ENCODE peak calls at places on chromosome 20, in six cellular contexts. One of them, this sample, is unnamed.

GRCh38 chr20:54342258-54342782 is 133.1 kb upstream of the DOK5 start:
- DNase-seq in epithelial cell of prostate: no peak
- DNase-seq in Right ventricle myocardium inferior: no peak
- DNase-seq in HepG2: no peak
- DNase-seq in RPMI8226: no peak
- DNase-seq in stimulated activated CD8-positive, alpha-beta memory T cell treated with anti-CD3 and anti-CD28 coated beads, Interleukin-15, amount 100 ng/mL, for 48 hours: no peak
- DNase-seq in this sample: no peak

GRCh38 chr20:32672982-32673727 is 586 bp downstream of the C20orf203 start:
- DNase-seq in epithelial cell of prostate: no peak
- DNase-seq in Right ventricle myocardium inferior: no peak
- DNase-seq in HepG2: no peak
- DNase-seq in RPMI8226: no peak
- DNase-seq in stimulated activated CD8-positive, alpha-beta memory T cell treated with anti-CD3 and anti-CD28 coated beads, Interleukin-15, amount 100 ng/mL, for 48 hours: no peak
- DNase-seq in this sample: peak

GRCh38 chr20:41178904-41179432 is 41.6 kb downstream of the PLCG1 start:
- DNase-seq in epithelial cell of prostate: no peak
- DNase-seq in Right ventricle myocardium inferior: no peak
- DNase-seq in HepG2: no peak
- DNase-seq in RPMI8226: no peak
- DNase-seq in stimulated activated CD8-positive, alpha-beta memory T cell treated with anti-CD3 and anti-CD28 coated beads, Interleukin-15, amount 100 ng/mL, for 48 hours: no peak
- DNase-seq in this sample: no peak

GRCh38 chr20:45445805-45446562 is 23.6 kb upstream of the WFDC2 start:
- DNase-seq in epithelial cell of prostate: no peak
- DNase-seq in Right ventricle myocardium inferior: no peak
- DNase-seq in HepG2: peak
- DNase-seq in RPMI8226: peak
- DNase-seq in stimulated activated CD8-positive, alpha-beta memory T cell treated with anti-CD3 and anti-CD28 coated beads, Interleukin-15, amount 100 ng/mL, for 48 hours: no peak
- DNase-seq in this sample: peak

GRCh38 chr20:52305843-52306242 is 114.3 kb upstream of the ZFP64 start:
- DNase-seq in epithelial cell of prostate: no peak
- DNase-seq in Right ventricle myocardium inferior: no peak
- DNase-seq in HepG2: no peak
- DNase-seq in RPMI8226: no peak
- DNase-seq in stimulated activated CD8-positive, alpha-beta memory T cell treated with anti-CD3 and anti-CD28 coated beads, Interleukin-15, amount 100 ng/mL, for 48 hours: no peak
- DNase-seq in this sample: no peak

GRCh38 chr20:16115891-16116577 is 457.2 kb downstream of the KIF16B start:
- DNase-seq in epithelial cell of prostate: no peak
- DNase-seq in Right ventricle myocardium inferior: no peak
- DNase-seq in HepG2: no peak
- DNase-seq in RPMI8226: no peak
- DNase-seq in stimulated activated CD8-positive, alpha-beta memory T cell treated with anti-CD3 and anti-CD28 coated beads, Interleukin-15, amount 100 ng/mL, for 48 hours: no peak
- DNase-seq in this sample: no peak

GRCh38 chr20:3183896-3184295 is 10.5 kb upstream of the LZTS3 start:
- DNase-seq in epithelial cell of prostate: no peak
- DNase-seq in Right ventricle myocardium inferior: no peak
- DNase-seq in HepG2: no peak
- DNase-seq in RPMI8226: no peak
- DNase-seq in stimulated activated CD8-positive, alpha-beta memory T cell treated with anti-CD3 and anti-CD28 coated beads, Interleukin-15, amount 100 ng/mL, for 48 hours: no peak
- DNase-seq in this sample: no peak

GRCh38 chr20:10501377-10501776 is 66.3 kb downstream of the SLX4IP start:
- DNase-seq in epithelial cell of prostate: no peak
- DNase-seq in Right ventricle myocardium inferior: no peak
- DNase-seq in HepG2: no peak
- DNase-seq in RPMI8226: no peak
- DNase-seq in stimulated activated CD8-positive, alpha-beta memory T cell treated with anti-CD3 and anti-CD28 coated beads, Interleukin-15, amount 100 ng/mL, for 48 hours: no peak
- DNase-seq in this sample: no peak

GRCh38 chr20:10565922-10566897 is 107.6 kb downstream of the JAG1 start:
- DNase-seq in epithelial cell of prostate: no peak
- DNase-seq in Right ventricle myocardium inferior: no peak
- DNase-seq in HepG2: peak
- DNase-seq in RPMI8226: no peak
- DNase-seq in stimulated activated CD8-positive, alpha-beta memory T cell treated with anti-CD3 and anti-CD28 coated beads, Interleukin-15, amount 100 ng/mL, for 48 hours: no peak
- DNase-seq in this sample: no peak

GRCh38 chr20:44912189-44912588 is 2.3 kb downstream of the PABPC1L start:
- DNase-seq in epithelial cell of prostate: no peak
- DNase-seq in Right ventricle myocardium inferior: no peak
- DNase-seq in HepG2: no peak
- DNase-seq in RPMI8226: no peak
- DNase-seq in stimulated activated CD8-positive, alpha-beta memory T cell treated with anti-CD3 and anti-CD28 coated beads, Interleukin-15, amount 100 ng/mL, for 48 hours: no peak
- DNase-seq in this sample: no peak

GRCh38 chr20:33784225-33784624 is 26.9 kb upstream of the CHMP4B start:
- DNase-seq in epithelial cell of prostate: no peak
- DNase-seq in Right ventricle myocardium inferior: no peak
- DNase-seq in HepG2: no peak
- DNase-seq in RPMI8226: no peak
- DNase-seq in stimulated activated CD8-positive, alpha-beta memory T cell treated with anti-CD3 and anti-CD28 coated beads, Interleukin-15, amount 100 ng/mL, for 48 hours: no peak
- DNase-seq in this sample: no peak

GRCh38 chr20:59004763-59005522 is 2.1 kb downstream of the CTSZ start:
- DNase-seq in epithelial cell of prostate: no peak
- DNase-seq in Right ventricle myocardium inferior: peak
- DNase-seq in HepG2: peak
- DNase-seq in RPMI8226: peak
- DNase-seq in stimulated activated CD8-positive, alpha-beta memory T cell treated with anti-CD3 and anti-CD28 coated beads, Interleukin-15, amount 100 ng/mL, for 48 hours: no peak
- DNase-seq in this sample: no peak

GRCh38 chr20:18724788-18725476 is 88.7 kb upstream of the SCP2D1 start:
- DNase-seq in epithelial cell of prostate: no peak
- DNase-seq in Right ventricle myocardium inferior: no peak
- DNase-seq in HepG2: no peak
- DNase-seq in RPMI8226: no peak
- DNase-seq in stimulated activated CD8-positive, alpha-beta memory T cell treated with anti-CD3 and anti-CD28 coated beads, Interleukin-15, amount 100 ng/mL, for 48 hours: no peak
- DNase-seq in this sample: no peak

GRCh38 chr20:45781391-45781931 is 10.2 kb downstream of the WFDC3 start:
- DNase-seq in epithelial cell of prostate: peak
- DNase-seq in Right ventricle myocardium inferior: no peak
- DNase-seq in HepG2: no peak
- DNase-seq in RPMI8226: no peak
- DNase-seq in stimulated activated CD8-positive, alpha-beta memory T cell treated with anti-CD3 and anti-CD28 coated beads, Interleukin-15, amount 100 ng/mL, for 48 hours: no peak
- DNase-seq in this sample: no peak

GRCh38 chr20:35870541-35871307 is 83.6 kb downstream of the SCAND1 start:
- DNase-seq in epithelial cell of prostate: no peak
- DNase-seq in Right ventricle myocardium inferior: no peak
- DNase-seq in HepG2: no peak
- DNase-seq in RPMI8226: no peak
- DNase-seq in stimulated activated CD8-positive, alpha-beta memory T cell treated with anti-CD3 and anti-CD28 coated beads, Interleukin-15, amount 100 ng/mL, for 48 hours: no peak
- DNase-seq in this sample: no peak

GRCh38 chr20:57698191-57698866 is 11.5 kb downstream of the PMEPA1 start:
- DNase-seq in epithelial cell of prostate: peak
- DNase-seq in Right ventricle myocardium inferior: no peak
- DNase-seq in HepG2: peak
- DNase-seq in RPMI8226: no peak
- DNase-seq in stimulated activated CD8-positive, alpha-beta memory T cell treated with anti-CD3 and anti-CD28 coated beads, Interleukin-15, amount 100 ng/mL, for 48 hours: peak
- DNase-seq in this sample: peak

GRCh38 chr20:57967364-57967763 is 257.5 kb upstream of the PMEPA1 start:
- DNase-seq in epithelial cell of prostate: no peak
- DNase-seq in Right ventricle myocardium inferior: no peak
- DNase-seq in HepG2: no peak
- DNase-seq in RPMI8226: no peak
- DNase-seq in stimulated activated CD8-positive, alpha-beta memory T cell treated with anti-CD3 and anti-CD28 coated beads, Interleukin-15, amount 100 ng/mL, for 48 hours: no peak
- DNase-seq in this sample: no peak

GRCh38 chr20:33209789-33210188 is 7.4 kb upstream of the BPIFA3 start:
- DNase-seq in epithelial cell of prostate: peak
- DNase-seq in Right ventricle myocardium inferior: no peak
- DNase-seq in HepG2: peak
- DNase-seq in RPMI8226: peak
- DNase-seq in stimulated activated CD8-positive, alpha-beta memory T cell treated with anti-CD3 and anti-CD28 coated beads, Interleukin-15, amount 100 ng/mL, for 48 hours: no peak
- DNase-seq in this sample: peak

GRCh38 chr20:13008761-13009681 is at the start of gene SPTLC3:
- DNase-seq in epithelial cell of prostate: no peak
- DNase-seq in Right ventricle myocardium inferior: no peak
- DNase-seq in HepG2: peak
- DNase-seq in RPMI8226: peak
- DNase-seq in stimulated activated CD8-positive, alpha-beta memory T cell treated with anti-CD3 and anti-CD28 coated beads, Interleukin-15, amount 100 ng/mL, for 48 hours: no peak
- DNase-seq in this sample: no peak

GRCh38 chr20:50464026-50464724 is 46.0 kb upstream of the PTPN1 start:
- DNase-seq in epithelial cell of prostate: no peak
- DNase-seq in Right ventricle myocardium inferior: peak
- DNase-seq in HepG2: peak
- DNase-seq in RPMI8226: peak
- DNase-seq in stimulated activated CD8-positive, alpha-beta memory T cell treated with anti-CD3 and anti-CD28 coated beads, Interleukin-15, amount 100 ng/mL, for 48 hours: peak
- DNase-seq in this sample: peak

GRCh38 chr20:6466065-6466810 is 301.2 kb upstream of the BMP2 start:
- DNase-seq in epithelial cell of prostate: no peak
- DNase-seq in Right ventricle myocardium inferior: no peak
- DNase-seq in HepG2: peak
- DNase-seq in RPMI8226: no peak
- DNase-seq in stimulated activated CD8-positive, alpha-beta memory T cell treated with anti-CD3 and anti-CD28 coated beads, Interleukin-15, amount 100 ng/mL, for 48 hours: no peak
- DNase-seq in this sample: no peak

GRCh38 chr20:16363832-16364687 is 209.2 kb downstream of the KIF16B start:
- DNase-seq in epithelial cell of prostate: no peak
- DNase-seq in Right ventricle myocardium inferior: no peak
- DNase-seq in HepG2: no peak
- DNase-seq in RPMI8226: no peak
- DNase-seq in stimulated activated CD8-positive, alpha-beta memory T cell treated with anti-CD3 and anti-CD28 coated beads, Interleukin-15, amount 100 ng/mL, for 48 hours: no peak
- DNase-seq in this sample: no peak

GRCh38 chr20:25081730-25082497 is at the start of gene VSX1:
- DNase-seq in epithelial cell of prostate: no peak
- DNase-seq in Right ventricle myocardium inferior: no peak
- DNase-seq in HepG2: no peak
- DNase-seq in RPMI8226: no peak
- DNase-seq in stimulated activated CD8-positive, alpha-beta memory T cell treated with anti-CD3 and anti-CD28 coated beads, Interleukin-15, amount 100 ng/mL, for 48 hours: no peak
- DNase-seq in this sample: no peak

GRCh38 chr20:57703013-57703412 is 6.8 kb downstream of the PMEPA1 start:
- DNase-seq in epithelial cell of prostate: no peak
- DNase-seq in Right ventricle myocardium inferior: no peak
- DNase-seq in HepG2: no peak
- DNase-seq in RPMI8226: peak
- DNase-seq in stimulated activated CD8-positive, alpha-beta memory T cell treated with anti-CD3 and anti-CD28 coated beads, Interleukin-15, amount 100 ng/mL, for 48 hours: no peak
- DNase-seq in this sample: no peak

GRCh38 chr20:26163890-26164289 is 467.2 kb upstream of the ZNF337 start:
- DNase-seq in epithelial cell of prostate: no peak
- DNase-seq in Right ventricle myocardium inferior: no peak
- DNase-seq in HepG2: no peak
- DNase-seq in RPMI8226: no peak
- DNase-seq in stimulated activated CD8-positive, alpha-beta memory T cell treated with anti-CD3 and anti-CD28 coated beads, Interleukin-15, amount 100 ng/mL, for 48 hours: no peak
- DNase-seq in this sample: no peak

GRCh38 chr20:3871549-3872265 is 17.5 kb upstream of the PANK2 start:
- DNase-seq in epithelial cell of prostate: no peak
- DNase-seq in Right ventricle myocardium inferior: no peak
- DNase-seq in HepG2: peak
- DNase-seq in RPMI8226: no peak
- DNase-seq in stimulated activated CD8-positive, alpha-beta memory T cell treated with anti-CD3 and anti-CD28 coated beads, Interleukin-15, amount 100 ng/mL, for 48 hours: no peak
- DNase-seq in this sample: no peak

GRCh38 chr20:57627339-57627738 is 7.1 kb upstream of the ZBP1 start:
- DNase-seq in epithelial cell of prostate: no peak
- DNase-seq in Right ventricle myocardium inferior: no peak
- DNase-seq in HepG2: no peak
- DNase-seq in RPMI8226: no peak
- DNase-seq in stimulated activated CD8-positive, alpha-beta memory T cell treated with anti-CD3 and anti-CD28 coated beads, Interleukin-15, amount 100 ng/mL, for 48 hours: no peak
- DNase-seq in this sample: no peak

GRCh38 chr20:37243937-37244571 is 17.6 kb downstream of the GHRH start:
- DNase-seq in epithelial cell of prostate: no peak
- DNase-seq in Right ventricle myocardium inferior: peak
- DNase-seq in HepG2: no peak
- DNase-seq in RPMI8226: no peak
- DNase-seq in stimulated activated CD8-positive, alpha-beta memory T cell treated with anti-CD3 and anti-CD28 coated beads, Interleukin-15, amount 100 ng/mL, for 48 hours: no peak
- DNase-seq in this sample: no peak